ENCODE peak calls at places on chromosomes 12 and 14, in nine cellular contexts. One of them, this sample, is unnamed.

GRCh38 chr14:78278464-78278863 is 108.3 kb downstream of the NRXN3 start:
- DNase-seq in progenitor cell of endocrine pancreas: no peak
- DNase-seq in astrocyte: no peak
- DNase-seq in body of pancreas: peak
- DNase-seq in nephron progenitor cell: no peak
- DNase-seq in epithelial cell of esophagus: peak
- DNase-seq in stomach: no peak
- DNase-seq in fibroblast of mammary gland: no peak
- DNase-seq in AG04449: no peak
- DNase-seq in this sample: no peak

GRCh38 chr14:26598672-26599131 is 869 bp upstream of the NOVA1 start:
- DNase-seq in progenitor cell of endocrine pancreas: no peak
- DNase-seq in astrocyte: no peak
- DNase-seq in body of pancreas: peak
- DNase-seq in nephron progenitor cell: peak
- DNase-seq in epithelial cell of esophagus: no peak
- DNase-seq in stomach: no peak
- DNase-seq in fibroblast of mammary gland: peak
- DNase-seq in AG04449: no peak
- DNase-seq in this sample: no peak

GRCh38 chr12:104673294-104674062 is 216.7 kb downstream of the CHST11 start:
- DNase-seq in progenitor cell of endocrine pancreas: no peak
- DNase-seq in astrocyte: no peak
- DNase-seq in body of pancreas: no peak
- DNase-seq in nephron progenitor cell: no peak
- DNase-seq in epithelial cell of esophagus: no peak
- DNase-seq in stomach: no peak
- DNase-seq in fibroblast of mammary gland: peak
- DNase-seq in AG04449: no peak
- DNase-seq in this sample: no peak

GRCh38 chr12:4025420-4026358 is 152.5 kb upstream of the PARP11 start:
- DNase-seq in progenitor cell of endocrine pancreas: no peak
- DNase-seq in astrocyte: no peak
- DNase-seq in body of pancreas: no peak
- DNase-seq in nephron progenitor cell: peak
- DNase-seq in epithelial cell of esophagus: no peak
- DNase-seq in stomach: no peak
- DNase-seq in fibroblast of mammary gland: no peak
- DNase-seq in AG04449: no peak
- DNase-seq in this sample: no peak

GRCh38 chr12:24709201-24709600 is 239.7 kb downstream of the BCAT1 start:
- DNase-seq in progenitor cell of endocrine pancreas: no peak
- DNase-seq in astrocyte: peak
- DNase-seq in body of pancreas: no peak
- DNase-seq in nephron progenitor cell: no peak
- DNase-seq in epithelial cell of esophagus: peak
- DNase-seq in stomach: no peak
- DNase-seq in fibroblast of mammary gland: peak
- DNase-seq in AG04449: no peak
- DNase-seq in this sample: no peak

GRCh38 chr12:117744418-117744817 is 224.4 kb downstream of the KSR2 start:
- DNase-seq in progenitor cell of endocrine pancreas: no peak
- DNase-seq in astrocyte: no peak
- DNase-seq in body of pancreas: no peak
- DNase-seq in nephron progenitor cell: no peak
- DNase-seq in epithelial cell of esophagus: no peak
- DNase-seq in stomach: no peak
- DNase-seq in fibroblast of mammary gland: no peak
- DNase-seq in AG04449: no peak
- DNase-seq in this sample: no peak

GRCh38 chr12:80472912-80473500 is 29.0 kb downstream of the PTPRQ start:
- DNase-seq in progenitor cell of endocrine pancreas: no peak
- DNase-seq in astrocyte: peak
- DNase-seq in body of pancreas: no peak
- DNase-seq in nephron progenitor cell: peak
- DNase-seq in epithelial cell of esophagus: peak
- DNase-seq in stomach: no peak
- DNase-seq in fibroblast of mammary gland: peak
- DNase-seq in AG04449: peak
- DNase-seq in this sample: no peak

GRCh38 chr14:100862793-100863192 is 36.9 kb downstream of the MEG3 start:
- DNase-seq in progenitor cell of endocrine pancreas: no peak
- DNase-seq in astrocyte: no peak
- DNase-seq in body of pancreas: no peak
- DNase-seq in nephron progenitor cell: no peak
- DNase-seq in epithelial cell of esophagus: no peak
- DNase-seq in stomach: no peak
- DNase-seq in fibroblast of mammary gland: no peak
- DNase-seq in AG04449: no peak
- DNase-seq in this sample: no peak

GRCh38 chr12:84929486-84929885 is 16.9 kb upstream of the SLC6A15 start:
- DNase-seq in progenitor cell of endocrine pancreas: no peak
- DNase-seq in astrocyte: no peak
- DNase-seq in body of pancreas: no peak
- DNase-seq in nephron progenitor cell: no peak
- DNase-seq in epithelial cell of esophagus: no peak
- DNase-seq in stomach: no peak
- DNase-seq in fibroblast of mammary gland: peak
- DNase-seq in AG04449: no peak
- DNase-seq in this sample: no peak

GRCh38 chr14:54278087-54278486 is 118.7 kb upstream of the CDKN3 start:
- DNase-seq in progenitor cell of endocrine pancreas: no peak
- DNase-seq in astrocyte: no peak
- DNase-seq in body of pancreas: no peak
- DNase-seq in nephron progenitor cell: no peak
- DNase-seq in epithelial cell of esophagus: no peak
- DNase-seq in stomach: no peak
- DNase-seq in fibroblast of mammary gland: no peak
- DNase-seq in AG04449: no peak
- DNase-seq in this sample: no peak

GRCh38 chr14:56271988-56272387 is 153.8 kb downstream of the PELI2 start:
- DNase-seq in progenitor cell of endocrine pancreas: no peak
- DNase-seq in astrocyte: peak
- DNase-seq in body of pancreas: no peak
- DNase-seq in nephron progenitor cell: no peak
- DNase-seq in epithelial cell of esophagus: peak
- DNase-seq in stomach: no peak
- DNase-seq in fibroblast of mammary gland: peak
- DNase-seq in AG04449: peak
- DNase-seq in this sample: no peak

GRCh38 chr14:24297190-24297964 is 2.2 kb downstream of the DHRS1 start:
- DNase-seq in progenitor cell of endocrine pancreas: no peak
- DNase-seq in astrocyte: no peak
- DNase-seq in body of pancreas: no peak
- DNase-seq in nephron progenitor cell: no peak
- DNase-seq in epithelial cell of esophagus: peak
- DNase-seq in stomach: no peak
- DNase-seq in fibroblast of mammary gland: peak
- DNase-seq in AG04449: no peak
- DNase-seq in this sample: no peak
- TF ChIP-seq CTCF in progenitor cell of endocrine pancreas: peak
- TF ChIP-seq CTCF in astrocyte: peak
- TF ChIP-seq CTCF in body of pancreas: peak
- TF ChIP-seq CTCF in nephron progenitor cell: peak
- TF ChIP-seq CTCF in epithelial cell of esophagus: peak
- TF ChIP-seq CTCF in stomach: no peak
- TF ChIP-seq CTCF in fibroblast of mammary gland: peak
- TF ChIP-seq CTCF in AG04449: peak
- TF ChIP-seq CTCF in this sample: no peak

GRCh38 chr14:22887260-22887989 is 4.4 kb downstream of the REM2 start:
- DNase-seq in progenitor cell of endocrine pancreas: peak
- DNase-seq in astrocyte: peak
- DNase-seq in body of pancreas: peak
- DNase-seq in nephron progenitor cell: peak
- DNase-seq in epithelial cell of esophagus: peak
- DNase-seq in stomach: peak
- DNase-seq in fibroblast of mammary gland: peak
- DNase-seq in AG04449: no peak
- DNase-seq in this sample: peak

GRCh38 chr14:22885975-22886374 is 3.0 kb downstream of the REM2 start:
- DNase-seq in progenitor cell of endocrine pancreas: no peak
- DNase-seq in astrocyte: no peak
- DNase-seq in body of pancreas: no peak
- DNase-seq in nephron progenitor cell: no peak
- DNase-seq in epithelial cell of esophagus: no peak
- DNase-seq in stomach: no peak
- DNase-seq in fibroblast of mammary gland: no peak
- DNase-seq in AG04449: no peak
- DNase-seq in this sample: peak

GRCh38 chr14:22884721-22885523 is 1.9 kb downstream of the REM2 start:
- DNase-seq in progenitor cell of endocrine pancreas: no peak
- DNase-seq in astrocyte: no peak
- DNase-seq in body of pancreas: no peak
- DNase-seq in nephron progenitor cell: no peak
- DNase-seq in epithelial cell of esophagus: no peak
- DNase-seq in stomach: no peak
- DNase-seq in fibroblast of mammary gland: no peak
- DNase-seq in AG04449: no peak
- DNase-seq in this sample: no peak

GRCh38 chr14:22887990-22888378 is 5.0 kb downstream of the REM2 start:
- DNase-seq in progenitor cell of endocrine pancreas: no peak
- DNase-seq in astrocyte: no peak
- DNase-seq in body of pancreas: no peak
- DNase-seq in nephron progenitor cell: no peak
- DNase-seq in epithelial cell of esophagus: no peak
- DNase-seq in stomach: no peak
- DNase-seq in fibroblast of mammary gland: no peak
- DNase-seq in AG04449: no peak
- DNase-seq in this sample: no peak

DNA sequence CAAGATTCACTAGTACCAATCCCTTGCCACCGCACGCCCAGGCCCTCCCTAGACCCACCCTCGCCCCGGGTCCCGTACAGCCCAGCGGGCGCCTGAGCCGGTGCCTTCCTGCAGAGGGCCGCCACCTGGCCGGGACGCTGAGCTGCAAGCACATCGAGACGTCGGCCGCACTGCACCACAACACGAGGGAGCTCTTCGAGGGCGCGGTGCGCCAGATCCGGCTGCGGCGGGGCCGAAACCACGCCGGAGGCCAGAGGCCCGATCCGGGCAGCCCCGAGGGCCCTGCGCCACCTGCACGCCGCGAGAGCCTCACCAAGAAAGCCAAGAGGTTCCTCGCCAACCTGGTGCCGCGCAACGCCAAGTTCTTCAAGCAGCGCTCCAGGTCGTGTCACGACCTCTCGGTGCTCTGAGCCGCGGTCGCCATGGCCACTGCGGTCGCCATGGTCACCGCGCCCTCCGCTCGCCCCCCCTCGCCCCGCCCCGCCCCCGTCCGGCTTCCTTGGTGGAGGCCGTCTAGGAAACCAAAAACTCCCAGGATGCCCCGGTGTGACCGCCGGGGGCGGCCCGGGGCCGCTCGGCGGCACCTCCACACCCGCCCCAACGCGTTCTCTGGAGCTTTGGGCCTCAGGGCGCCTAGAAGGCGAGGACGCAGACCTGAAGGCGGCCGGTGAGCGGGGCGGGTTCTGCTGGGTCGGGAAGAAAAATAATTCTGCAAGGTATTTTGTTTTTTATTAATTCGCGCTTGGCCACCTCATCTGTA is 3.7 kb downstream of the REM2 start:
- DNase-seq in progenitor cell of endocrine pancreas: peak
- DNase-seq in astrocyte: peak
- DNase-seq in body of pancreas: peak
- DNase-seq in nephron progenitor cell: peak
- DNase-seq in epithelial cell of esophagus: peak
- DNase-seq in stomach: peak
- DNase-seq in fibroblast of mammary gland: peak
- DNase-seq in AG04449: no peak
- DNase-seq in this sample: peak
- TF ChIP-seq CTCF in progenitor cell of endocrine pancreas: peak
- TF ChIP-seq CTCF in astrocyte: no peak
- TF ChIP-seq CTCF in body of pancreas: no peak
- TF ChIP-seq CTCF in nephron progenitor cell: no peak
- TF ChIP-seq CTCF in epithelial cell of esophagus: peak
- TF ChIP-seq CTCF in stomach: no peak
- TF ChIP-seq CTCF in fibroblast of mammary gland: no peak
- TF ChIP-seq CTCF in AG04449: peak
- TF ChIP-seq CTCF in this sample: no peak

DNA sequence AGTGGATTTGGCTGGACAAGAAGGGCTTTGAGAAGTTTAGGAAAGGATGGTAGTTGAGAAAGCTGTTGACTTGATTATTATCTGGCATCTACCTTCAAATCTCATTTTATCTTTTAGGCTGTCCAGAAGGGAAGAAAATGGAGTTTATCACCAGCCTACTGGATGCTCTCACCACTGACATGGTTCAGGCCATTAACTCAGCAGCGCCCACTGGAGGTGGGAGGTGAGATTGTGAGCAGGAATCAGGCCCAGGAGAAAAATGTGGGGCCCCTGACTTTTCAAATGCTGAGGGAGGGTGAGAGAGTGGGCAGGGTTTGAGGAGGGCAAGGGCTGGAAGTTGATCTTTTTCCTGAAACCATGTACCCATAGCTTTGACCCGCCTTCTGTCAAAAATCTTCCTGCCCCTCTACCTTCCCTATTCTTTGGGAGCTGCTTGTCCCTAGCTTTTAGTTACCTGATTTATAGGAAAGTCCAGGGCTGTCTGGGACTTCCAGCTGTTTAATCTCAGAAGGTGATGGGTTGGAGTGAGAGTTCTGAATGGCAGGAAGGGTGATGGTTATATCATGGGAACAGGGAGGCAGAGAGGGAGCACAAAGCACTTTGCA is 134.2 kb downstream of the SMOC1 start:
- DNase-seq in progenitor cell of endocrine pancreas: no peak
- DNase-seq in astrocyte: no peak
- DNase-seq in body of pancreas: peak
- DNase-seq in nephron progenitor cell: peak
- DNase-seq in epithelial cell of esophagus: peak
- DNase-seq in stomach: peak
- DNase-seq in fibroblast of mammary gland: peak
- DNase-seq in AG04449: no peak
- DNase-seq in this sample: no peak
- TF ChIP-seq CTCF in progenitor cell of endocrine pancreas: peak
- TF ChIP-seq CTCF in astrocyte: peak
- TF ChIP-seq CTCF in body of pancreas: peak
- TF ChIP-seq CTCF in nephron progenitor cell: peak
- TF ChIP-seq CTCF in epithelial cell of esophagus: peak
- TF ChIP-seq CTCF in stomach: peak
- TF ChIP-seq CTCF in fibroblast of mammary gland: peak
- TF ChIP-seq CTCF in AG04449: peak
- TF ChIP-seq CTCF in this sample: no peak

DNA sequence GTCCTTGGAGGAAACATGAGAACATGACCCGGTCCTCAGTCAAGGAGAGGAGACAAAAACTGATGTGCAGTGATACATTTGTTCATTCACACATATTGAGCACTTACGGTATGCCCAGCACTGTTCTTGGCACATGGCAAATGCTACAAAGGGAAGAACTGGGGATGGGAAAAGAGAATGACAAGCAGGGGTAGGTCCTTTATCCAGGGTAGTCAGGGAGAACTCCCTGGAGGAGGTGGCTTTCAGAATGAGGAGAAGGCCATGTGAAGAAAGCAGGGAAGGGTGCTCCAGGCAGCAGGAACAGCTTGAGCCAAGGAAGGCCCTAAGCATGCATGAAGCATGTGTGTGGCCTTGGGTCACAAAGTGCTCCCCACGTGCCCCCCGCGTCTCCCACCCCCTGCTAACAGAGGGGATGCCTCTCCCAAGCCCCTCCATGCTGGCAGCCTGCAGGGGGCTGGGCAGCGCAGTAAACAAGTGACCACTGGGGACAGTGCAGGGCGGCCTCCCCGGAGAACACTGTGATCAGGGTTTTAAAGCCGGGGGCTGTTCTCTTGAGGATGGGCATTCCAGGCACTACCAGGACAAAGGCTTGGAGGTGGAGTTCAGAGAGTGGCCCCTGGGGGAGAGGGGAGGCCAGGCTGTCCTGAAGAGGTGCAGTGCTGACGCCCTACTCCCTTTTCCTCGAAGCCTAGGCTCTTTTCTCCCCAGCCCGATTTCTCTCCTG is 71.0 kb downstream of the PHETA1 start:
- DNase-seq in progenitor cell of endocrine pancreas: no peak
- DNase-seq in astrocyte: no peak
- DNase-seq in body of pancreas: no peak
- DNase-seq in nephron progenitor cell: peak
- DNase-seq in epithelial cell of esophagus: no peak
- DNase-seq in stomach: no peak
- DNase-seq in fibroblast of mammary gland: no peak
- DNase-seq in AG04449: no peak
- DNase-seq in this sample: no peak
- TF ChIP-seq CTCF in progenitor cell of endocrine pancreas: no peak
- TF ChIP-seq CTCF in astrocyte: no peak
- TF ChIP-seq CTCF in body of pancreas: no peak
- TF ChIP-seq CTCF in nephron progenitor cell: peak
- TF ChIP-seq CTCF in epithelial cell of esophagus: no peak
- TF ChIP-seq CTCF in stomach: no peak
- TF ChIP-seq CTCF in fibroblast of mammary gland: no peak
- TF ChIP-seq CTCF in AG04449: no peak
- TF ChIP-seq CTCF in this sample: no peak

This sample was measured in ovary.